ENCODE peak calls at places on chromosomes 2 and 18, in nine cellular contexts. F, Z, Q, Y, X, N, K, E and J are unnamed samples.

GRCh38 chr2:230713331-230714121 is 884 bp downstream of the CAB39 start:
- DNase-seq in F (no peak), Z (no peak), Q (no peak), Y (peak), X (no peak), N (no peak), K (peak), E (peak), J (no peak)

GRCh38 chr2:24083567-24084385 is 858 bp downstream of the TP53I3 start:
- DNase-seq in F (peak), Z (peak), Q (peak), Y (no peak), X (peak), N (peak), K (no peak), E (peak), J (peak)

GRCh38 chr18:26335139-26335933 is 109.1 kb downstream of the TAF4B start:
- DNase-seq in F (peak), Z (no peak), Q (no peak), Y (no peak), X (no peak), N (no peak), K (no peak), E (peak), J (peak)

GRCh38 chr2:45909677-45910191 is 258.3 kb downstream of the PRKCE start:
- DNase-seq in F (no peak), Z (no peak), Q (no peak), Y (no peak), X (peak), N (no peak), K (no peak), E (no peak), J (no peak)

GRCh38 chr18:45626330-45627203 is 11.3 kb downstream of the SLC14A2 start:
- DNase-seq in F (no peak), Z (no peak), Q (peak), Y (no peak), X (no peak), N (no peak), K (no peak), E (peak), J (peak)

GRCh38 chr2:158725496-158725895 is 69.6 kb upstream of the DAPL1 start:
- DNase-seq in F (no peak), Z (no peak), Q (no peak), Y (no peak), X (no peak), N (no peak), K (no peak), E (no peak), J (no peak)

GRCh38 chr18:35386600-35387366 is 9.6 kb upstream of the ZNF396 start:
- DNase-seq in F (peak), Z (peak), Q (peak), Y (no peak), X (peak), N (peak), K (peak), E (peak), J (peak)

GRCh38 chr2:181122601-181123000 is 142.2 kb downstream of the UBE2E3 start:
- DNase-seq in F (no peak), Z (no peak), Q (no peak), Y (no peak), X (no peak), N (no peak), K (no peak), E (no peak), J (no peak)

GRCh38 chr2:74876081-74876886 is 42.4 kb downstream of the HK2 start:
- DNase-seq in F (peak), Z (peak), Q (peak), Y (no peak), X (no peak), N (no peak), K (no peak), E (peak), J (no peak)

GRCh38 chr18:38028941-38029340 is 463.3 kb upstream of the CELF4 start:
- DNase-seq in F (no peak), Z (no peak), Q (no peak), Y (no peak), X (no peak), N (no peak), K (no peak), E (no peak), J (no peak)

GRCh38 chr2:240339411-240340360 is 95.8 kb upstream of the GPC1 start:
- DNase-seq in F (no peak), Z (no peak), Q (no peak), Y (peak), X (no peak), N (no peak), K (no peak), E (no peak), J (no peak)

GRCh38 chr18:49768051-49768391 is 45.3 kb downstream of the ACAA2 start:
- DNase-seq in F (peak), Z (no peak), Q (peak), Y (no peak), X (peak), N (peak), K (peak), E (peak), J (peak)

GRCh38 chr2:107745100-107745499 is 81.6 kb upstream of the RGPD4 start:
- DNase-seq in F (no peak), Z (no peak), Q (no peak), Y (no peak), X (no peak), N (no peak), K (no peak), E (no peak), J (no peak)

GRCh38 chr2:99278793-99279291 is 22.2 kb downstream of the LYG1 start:
- DNase-seq in F (peak), Z (no peak), Q (peak), Y (no peak), X (no peak), N (no peak), K (no peak), E (peak), J (peak)
- H3K4me3 ChIP-seq in F (peak), Z (no peak), Q (no peak), Y (no peak), X (no peak), N (no peak), K (no peak), E (peak), J (no peak)

GRCh38 chr2:238122287-238123217 is 15.9 kb upstream of the KLHL30 start:
- DNase-seq in F (no peak), Z (no peak), Q (no peak), Y (no peak), X (no peak), N (no peak), K (peak), E (no peak), J (no peak)
- TF ChIP-seq CTCF in F (no peak), Z (no peak), Q (no peak), Y (no peak), X (no peak), N (no peak), K (no peak), E (no peak), J (no peak)

DNA sequence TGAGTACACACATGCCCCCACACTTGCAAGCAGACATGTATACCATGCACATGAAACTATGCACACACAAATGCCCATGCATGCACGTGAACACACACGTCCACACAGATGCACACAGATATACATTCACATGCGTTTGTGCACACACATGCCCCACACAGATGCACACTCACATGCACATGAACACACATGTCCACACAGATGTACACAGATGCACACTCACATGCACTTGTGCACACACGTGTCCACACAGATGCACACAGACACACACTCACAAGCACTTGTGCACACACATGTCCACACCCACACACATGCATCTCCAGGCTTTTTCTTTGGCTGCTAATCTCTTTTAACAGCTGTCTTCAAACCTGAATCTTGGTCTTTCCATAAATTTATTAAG is 31.1 kb downstream of the SNTG2 start:
- DNase-seq in F (no peak), Z (no peak), Q (no peak), Y (no peak), X (no peak), N (no peak), K (peak), E (no peak), J (no peak)
- H3K4me3 ChIP-seq in F (no peak), Z (no peak), Q (no peak), Y (no peak), X (no peak), N (no peak), K (no peak), E (no peak), J (no peak)

GRCh38 chr18:61609131-61609530 is 275.9 kb downstream of the CDH20 start:
- DNase-seq in F (no peak), Z (no peak), Q (no peak), Y (no peak), X (no peak), N (no peak), K (no peak), E (peak), J (no peak)

GRCh38 chr18:61606759-61607158 is 273.5 kb downstream of the CDH20 start:
- DNase-seq in F (peak), Z (no peak), Q (peak), Y (peak), X (peak), N (peak), K (peak), E (peak), J (peak)

GRCh38 chr18:61608306-61608705 is 275.1 kb downstream of the CDH20 start:
- DNase-seq in F (no peak), Z (no peak), Q (no peak), Y (no peak), X (no peak), N (no peak), K (no peak), E (no peak), J (no peak)

GRCh38 chr18:61616111-61616610 is 276.6 kb downstream of the RNF152 start:
- DNase-seq in F (no peak), Z (no peak), Q (no peak), Y (no peak), X (no peak), N (no peak), K (no peak), E (no peak), J (no peak)

GRCh38 chr18:61612517-61612916 is 279.3 kb downstream of the CDH20 start:
- DNase-seq in F (no peak), Z (no peak), Q (peak), Y (no peak), X (no peak), N (no peak), K (no peak), E (no peak), J (no peak)
- TF ChIP-seq CTCF in F (peak), Z (no peak), Q (peak), Y (no peak), X (no peak), N (peak), K (no peak), E (peak), J (peak)

GRCh38 chr2:162072181-162072702 is 1.8 kb downstream of the DPP4 start:
- DNase-seq in F (peak), Z (no peak), Q (peak), Y (no peak), X (no peak), N (peak), K (no peak), E (peak), J (peak)
- H3K4me3 ChIP-seq in F (peak), Z (no peak), Q (peak), Y (peak), X (no peak), N (no peak), K (no peak), E (peak), J (no peak)

GRCh38 chr18:11310476-11311086 is 161.2 kb upstream of the PIEZO2 start:
- DNase-seq in F (peak), Z (no peak), Q (peak), Y (no peak), X (peak), N (no peak), K (peak), E (peak), J (no peak)
- TF ChIP-seq CTCF in F (peak), Z (no peak), Q (peak), Y (peak), X (peak), N (peak), K (peak), E (peak), J (peak)